ENCODE peak calls at places on chromosomes 1 and 21, in six cellular contexts. N is activated T-helper 1 cell treated with Interleukin-2 at 50 U/mL for 16 hours; W is GM23338; J is transverse colon; A is CD4-positive, alpha-beta T cell; H is stimulated activated CD8-positive, alpha-beta memory T cell treated with anti-CD3 and anti-CD28 coated beads, Interleukin-4, amount 100 ng/mL, for 1 hour. S is an unnamed sample.

GRCh38 chr1:31587720-31588423 is 11.6 kb downstream of the TINAGL1 start:
- DNase-seq in N (no peak), W (peak), J (peak), A (peak), H (peak), S (peak)

GRCh38 chr1:167905671-167906070 is 8.3 kb downstream of the ADCY10 start:
- DNase-seq in N (no peak), W (no peak), J (no peak), A (no peak), H (no peak), S (no peak)

GRCh38 chr1:86227026-86227425 is 70.5 kb upstream of the COL24A1 start:
- DNase-seq in N (no peak), W (peak), J (no peak), A (no peak), H (no peak), S (no peak)

GRCh38 chr21:37915516-37915915 is 741 bp downstream of the KCNJ6 start:
- DNase-seq in N (no peak), W (peak), J (no peak), A (no peak), H (no peak), S (no peak)

GRCh38 chr1:36771222-36771621 is 263.1 kb downstream of the GRIK3 start:
- DNase-seq in N (no peak), W (peak), J (no peak), A (no peak), H (no peak), S (no peak)

GRCh38 chr1:182359645-182360044 is 31.9 kb downstream of the GLUL start:
- DNase-seq in N (no peak), W (peak), J (no peak), A (no peak), H (no peak), S (peak)

GRCh38 chr1:52569333-52570265 is 16.7 kb upstream of the TUT4 start:
- DNase-seq in N (no peak), W (no peak), J (no peak), A (no peak), H (no peak), S (no peak)

GRCh38 chr1:9687876-9688582 is 36.5 kb downstream of the PIK3CD start:
- DNase-seq in N (no peak), W (peak), J (peak), A (no peak), H (no peak), S (no peak)

GRCh38 chr1:86708923-86709322 is 4.5 kb downstream of the SH3GLB1 start:
- DNase-seq in N (no peak), W (no peak), J (no peak), A (no peak), H (no peak), S (no peak)

GRCh38 chr1:94260635-94261387 is 23.4 kb upstream of the ARHGAP29 start:
- DNase-seq in N (no peak), W (no peak), J (no peak), A (no peak), H (no peak), S (no peak)

GRCh38 chr1:2397007-2397679 is 5.5 kb downstream of the RER1 start:
- DNase-seq in N (no peak), W (no peak), J (no peak), A (no peak), H (no peak), S (no peak)

GRCh38 chr1:23590058-23590783 is 30.9 kb upstream of the ID3 start:
- DNase-seq in N (no peak), W (no peak), J (no peak), A (no peak), H (no peak), S (no peak)

S was measured in lower leg skin.